ENCODE peak calls at places on chromosome 22, in seven cellular contexts. D is CD8-positive, alpha-beta memory T cell; J is heart right ventricle; O is kidney; C is PC-9; I is right atrium auricular region; U is RWPE2. P is an unnamed sample.

GRCh38 chr22:39908737-39909136 is 7.9 kb downstream of the GRAP2 start:
- DNase-seq in D (peak), J (no peak), O (no peak), C (no peak), I (no peak), U (no peak), P (no peak)

GRCh38 chr22:49738006-49738405 is 89.7 kb downstream of the BRD1 start:
- DNase-seq in D (no peak), J (no peak), O (peak), C (no peak), I (peak), U (no peak), P (peak)

GRCh38 chr22:50040717-50041116 is 17.4 kb downstream of the TTLL8 start:
- DNase-seq in D (peak), J (no peak), O (peak), C (no peak), I (no peak), U (no peak), P (peak)

GRCh38 chr22:19892249-19892879 is 37.7 kb upstream of the GNB1L start:
- DNase-seq in D (peak), J (no peak), O (peak), C (no peak), I (no peak), U (no peak), P (peak)

GRCh38 chr22:49657275-49657973 is 170.2 kb downstream of the BRD1 start:
- DNase-seq in D (peak), J (peak), O (peak), C (peak), I (peak), U (peak), P (peak)

GRCh38 chr22:44965171-44965570 is 44.6 kb downstream of the PHF21B start:
- DNase-seq in D (no peak), J (no peak), O (no peak), C (no peak), I (no peak), U (no peak), P (no peak)

GRCh38 chr22:49666146-49666809 is 161.4 kb downstream of the BRD1 start:
- DNase-seq in D (peak), J (no peak), O (no peak), C (no peak), I (no peak), U (peak), P (no peak)

GRCh38 chr22:30354644-30355043 is 2.0 kb downstream of the SF3A1 start:
- DNase-seq in D (no peak), J (no peak), O (no peak), C (no peak), I (no peak), U (no peak), P (no peak)

GRCh38 chr22:42581762-42582716 is 28.3 kb downstream of the SERHL2 start:
- DNase-seq in D (peak), J (peak), O (peak), C (no peak), I (peak), U (peak), P (peak)

GRCh38 chr22:38429460-38430128 is 25.4 kb downstream of the KCNJ4 start:
- DNase-seq in D (no peak), J (no peak), O (no peak), C (no peak), I (no peak), U (no peak), P (no peak)

GRCh38 chr22:18965526-18966421 is 29.7 kb upstream of the PRODH start:
- DNase-seq in D (peak), J (no peak), O (peak), C (no peak), I (no peak), U (no peak), P (peak)

GRCh38 chr22:28012811-28013460 is 93.9 kb upstream of the PITPNB start:
- DNase-seq in D (no peak), J (no peak), O (no peak), C (peak), I (no peak), U (peak), P (peak)

GRCh38 chr22:21573750-21574494 is 6.4 kb downstream of the UBE2L3 start:
- DNase-seq in D (no peak), J (no peak), O (peak), C (no peak), I (no peak), U (no peak), P (no peak)

GRCh38 chr22:26428515-26429457 is at the start of gene ASPHD2:
- DNase-seq in D (peak), J (peak), O (peak), C (no peak), I (no peak), U (no peak), P (peak)

GRCh38 chr22:22395230-22395629 is 113.3 kb downstream of the ZNF280B start:
- DNase-seq in D (peak), J (no peak), O (no peak), C (no peak), I (peak), U (no peak), P (no peak)

GRCh38 chr22:26524870-26525269 is 12.6 kb upstream of the TFIP11 start:
- DNase-seq in D (no peak), J (no peak), O (no peak), C (no peak), I (no peak), U (no peak), P (no peak)

GRCh38 chr22:49853981-49854791 is 542 bp downstream of the ZBED4 start:
- DNase-seq in D (peak), J (peak), O (peak), C (no peak), I (no peak), U (no peak), P (peak)

GRCh38 chr22:22362939-22363338 is 118.4 kb downstream of the VPREB1 start:
- DNase-seq in D (no peak), J (no peak), O (no peak), C (no peak), I (no peak), U (no peak), P (no peak)

GRCh38 chr22:43889366-43890253 is 2.2 kb downstream of the PNPLA5 start:
- DNase-seq in D (no peak), J (no peak), O (peak), C (peak), I (no peak), U (no peak), P (peak)

GRCh38 chr22:39214006-39214382 is 30.8 kb downstream of the PDGFB start:
- DNase-seq in D (peak), J (no peak), O (no peak), C (no peak), I (no peak), U (peak), P (no peak)

GRCh38 chr22:32918741-32919140 is 117.2 kb downstream of the TIMP3 start:
- DNase-seq in D (no peak), J (no peak), O (no peak), C (no peak), I (no peak), U (no peak), P (no peak)

GRCh38 chr22:26185190-26185589 is 15.9 kb downstream of the SEZ6L start:
- DNase-seq in D (no peak), J (no peak), O (no peak), C (no peak), I (no peak), U (no peak), P (no peak)

GRCh38 chr22:50432131-50432870 is 42.5 kb downstream of the SBF1 start:
- DNase-seq in D (no peak), J (no peak), O (peak), C (no peak), I (no peak), U (peak), P (peak)

GRCh38 chr22:39808087-39808486 is 85.5 kb downstream of the ENTHD1 start:
- DNase-seq in D (no peak), J (no peak), O (no peak), C (no peak), I (no peak), U (no peak), P (no peak)

GRCh38 chr22:45784357-45785277 is 113.0 kb downstream of the ATXN10 start:
- DNase-seq in D (no peak), J (peak), O (no peak), C (no peak), I (no peak), U (no peak), P (no peak)

GRCh38 chr22:42996646-42997365 is 18.1 kb downstream of the PACSIN2 start:
- DNase-seq in D (no peak), J (no peak), O (no peak), C (no peak), I (no peak), U (no peak), P (no peak)

GRCh38 chr22:20946080-20946986 is 20.7 kb upstream of the AIFM3 start:
- DNase-seq in D (no peak), J (no peak), O (no peak), C (no peak), I (no peak), U (no peak), P (no peak)

GRCh38 chr22:20235453-20235991 is 32.6 kb downstream of the RTN4R start:
- DNase-seq in D (no peak), J (no peak), O (no peak), C (no peak), I (no peak), U (no peak), P (no peak)

GRCh38 chr22:22748297-22748743 is 103.9 kb downstream of the GGTLC2 start:
- DNase-seq in D (peak), J (peak), O (no peak), C (no peak), I (peak), U (no peak), P (no peak)

GRCh38 chr22:19166421-19166820 is 12.1 kb downstream of the SLC25A1 start:
- DNase-seq in D (no peak), J (no peak), O (no peak), C (no peak), I (no peak), U (no peak), P (no peak)

GRCh38 chr22:27113211-27114030 is 456.0 kb downstream of the MIAT start:
- DNase-seq in D (no peak), J (peak), O (no peak), C (peak), I (peak), U (no peak), P (peak)

GRCh38 chr22:36395922-36396321 is 8.2 kb upstream of the MYH9 start:
- DNase-seq in D (no peak), J (no peak), O (no peak), C (peak), I (no peak), U (no peak), P (no peak)
- H3K27ac ChIP-seq in D (no peak), J (no peak), O (no peak), C (peak), I (peak), U (peak), P (no peak)

GRCh38 chr22:46945481-46945880 is 183.0 kb downstream of the TBC1D22A start:
- DNase-seq in D (no peak), J (no peak), O (no peak), C (no peak), I (peak), U (no peak), P (no peak)

GRCh38 chr22:46947516-46948260 is 185.2 kb downstream of the TBC1D22A start:
- DNase-seq in D (no peak), J (no peak), O (no peak), C (no peak), I (no peak), U (no peak), P (no peak)

GRCh38 chr22:46951326-46951725 is 188.9 kb downstream of the TBC1D22A start:
- DNase-seq in D (no peak), J (no peak), O (no peak), C (no peak), I (no peak), U (no peak), P (no peak)

GRCh38 chr22:46946383-46946965 is 184.0 kb downstream of the TBC1D22A start:
- DNase-seq in D (no peak), J (no peak), O (peak), C (no peak), I (peak), U (no peak), P (no peak)

GRCh38 chr22:46948411-46949144 is 186.1 kb downstream of the TBC1D22A start:
- DNase-seq in D (no peak), J (no peak), O (no peak), C (no peak), I (no peak), U (no peak), P (no peak)
- H3K27ac ChIP-seq in D (no peak), J (no peak), O (no peak), C (no peak), I (no peak), U (no peak), P (no peak)

GRCh38 chr22:31647516-31647915 is 14.5 kb downstream of the PISD start:
- DNase-seq in D (no peak), J (no peak), O (no peak), C (peak), I (no peak), U (no peak), P (no peak)
- H3K27ac ChIP-seq in D (no peak), J (no peak), O (no peak), C (peak), I (no peak), U (peak), P (no peak)

DNA sequence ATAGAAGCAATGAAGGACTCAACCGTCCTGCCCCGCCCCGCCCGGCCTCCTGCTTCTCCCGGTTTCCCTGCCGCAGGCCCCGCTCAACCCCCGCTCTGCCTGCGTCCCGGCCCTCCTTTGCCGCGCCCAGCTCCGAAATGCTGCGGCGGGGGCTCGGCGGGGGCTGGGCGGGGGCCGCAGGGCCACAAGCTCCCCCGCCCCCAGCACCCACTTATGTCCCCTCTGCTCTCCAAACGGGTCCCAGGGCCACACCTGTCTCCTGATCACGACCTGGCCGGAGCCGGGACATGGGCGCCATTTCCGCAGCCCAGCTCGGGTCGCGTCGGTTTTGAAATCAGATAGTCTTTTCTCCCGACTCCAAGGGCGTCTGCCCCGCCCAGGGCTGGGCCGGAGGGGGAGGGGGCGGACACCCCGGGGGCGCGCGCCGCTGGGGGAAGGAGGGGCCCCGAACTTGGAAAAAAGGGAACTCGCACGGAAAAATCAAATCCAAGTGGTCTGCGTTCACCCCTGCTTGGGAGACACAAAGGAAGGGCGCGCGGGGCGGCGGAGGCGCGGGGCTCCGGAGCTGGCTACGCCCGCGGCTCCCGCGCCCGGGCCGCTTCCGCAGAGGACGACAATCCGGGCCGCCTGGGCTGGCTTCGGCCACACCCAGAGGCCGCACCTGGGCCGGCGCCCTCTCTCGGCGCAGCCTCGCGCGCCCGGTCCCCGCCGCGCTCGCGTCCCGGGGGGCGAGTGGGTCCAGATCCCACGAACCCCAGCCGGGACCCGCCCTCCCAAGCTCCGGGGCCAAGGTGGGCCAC is 70.5 kb upstream of the EP300 start:
- DNase-seq in D (peak), J (peak), O (peak), C (peak), I (peak), U (peak), P (peak)
- H3K27ac ChIP-seq in D (peak), J (peak), O (peak), C (peak), I (peak), U (peak), P (peak)

DNA sequence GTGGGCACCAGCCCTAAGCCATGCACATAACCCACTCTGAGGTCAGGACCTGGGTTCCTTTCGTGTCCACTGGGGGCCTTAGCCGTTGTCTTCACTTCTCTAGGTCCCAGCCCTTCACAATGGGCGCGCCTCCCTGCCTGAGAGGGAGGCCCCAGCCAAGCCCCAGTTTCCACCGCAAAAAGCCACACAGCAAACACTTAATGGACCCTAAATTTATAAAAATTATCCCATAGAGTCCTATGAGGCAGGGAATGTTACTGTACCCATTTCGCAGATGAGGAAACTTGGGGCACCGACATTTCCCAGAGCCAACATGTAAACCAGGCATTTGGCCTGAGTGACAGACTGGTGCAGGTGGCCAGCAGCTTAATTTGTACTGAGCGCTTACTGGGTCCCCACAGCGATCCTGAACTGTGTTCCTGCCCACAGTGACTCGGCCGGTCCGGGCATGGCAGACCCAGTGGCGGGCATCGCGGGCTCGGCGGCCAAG is 1.3 kb downstream of the GAS2L1 start:
- DNase-seq in D (no peak), J (no peak), O (no peak), C (no peak), I (no peak), U (no peak), P (no peak)
- H3K27ac ChIP-seq in D (no peak), J (peak), O (no peak), C (no peak), I (peak), U (peak), P (peak)

GRCh38 chr22:24424001-24424900 is 3.1 kb upstream of the ADORA2A start:
- DNase-seq in D (peak), J (no peak), O (peak), C (no peak), I (no peak), U (no peak), P (no peak)
- H3K27ac ChIP-seq in D (no peak), J (peak), O (peak), C (no peak), I (peak), U (no peak), P (peak)

GRCh38 chr22:17518379-17518778 is 44.9 kb upstream of the SLC25A18 start:
- DNase-seq in D (no peak), J (no peak), O (no peak), C (no peak), I (no peak), U (no peak), P (no peak)

DNA sequence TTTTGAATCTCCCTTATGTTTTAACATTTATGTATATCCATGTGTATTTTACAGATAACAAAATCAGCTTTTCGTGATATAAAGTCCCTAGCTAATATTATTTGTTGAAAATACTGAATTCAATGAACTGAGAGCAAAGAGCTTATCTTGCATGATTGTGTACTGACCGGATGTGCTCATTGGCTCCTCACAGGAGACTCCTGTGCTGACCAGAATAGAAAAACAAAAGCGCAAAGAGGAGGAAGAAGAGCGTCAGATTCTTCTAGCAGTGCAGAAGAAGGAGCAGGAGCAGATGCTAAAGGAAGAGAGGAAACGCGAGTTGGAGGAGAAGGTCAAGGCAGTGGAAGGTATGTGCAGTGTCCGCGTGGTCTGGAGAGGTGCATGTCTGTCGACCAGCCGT is 39.4 kb upstream of the SLC25A18 start:
- DNase-seq in D (no peak), J (no peak), O (no peak), C (no peak), I (no peak), U (no peak), P (no peak)
- H3K27ac ChIP-seq in D (no peak), J (no peak), O (no peak), C (no peak), I (no peak), U (no peak), P (no peak)

P was measured in left lung.